ENCODE peak calls at places on chromosome 4, in ten cellular contexts. One of them, this sample, is unnamed.

GRCh38 chr4:154490261-154490588 is 1.4 kb downstream of the DCHS2 start:
- DNase-seq in right cardiac atrium: no peak
- DNase-seq in hippocampal formation: no peak
- DNase-seq in ACHN: no peak
- DNase-seq in activated CD8-positive, alpha-beta memory T cell treated with anti-CD3 and anti-CD28 coated beads, Interleukin-2, amount 10 ng/mL, durations not matched to agents 7 days and 5 days: no peak
- DNase-seq in upper lobe of right lung: no peak
- DNase-seq in fibroblast of lung: no peak
- DNase-seq in T-cell: no peak
- DNase-seq in Kasumi-1: no peak
- DNase-seq in foreskin melanocyte: no peak
- DNase-seq in this sample: no peak

GRCh38 chr4:89719536-89719935 is 117.4 kb downstream of the SNCA start:
- DNase-seq in right cardiac atrium: no peak
- DNase-seq in activated CD8-positive, alpha-beta memory T cell treated with anti-CD3 and anti-CD28 coated beads, Interleukin-2, amount 10 ng/mL, durations not matched to agents 7 days and 5 days: no peak
- DNase-seq in ACHN: no peak
- DNase-seq in T-cell: no peak
- DNase-seq in fibroblast of lung: no peak
- DNase-seq in foreskin melanocyte: no peak
- DNase-seq in hippocampal formation: no peak
- DNase-seq in upper lobe of right lung: no peak
- DNase-seq in Kasumi-1: no peak
- DNase-seq in this sample: no peak

GRCh38 chr4:2259036-2259540 is 2.8 kb downstream of the MXD4 start:
- DNase-seq in ACHN: no peak
- DNase-seq in fibroblast of lung: no peak
- DNase-seq in activated CD8-positive, alpha-beta memory T cell treated with anti-CD3 and anti-CD28 coated beads, Interleukin-2, amount 10 ng/mL, durations not matched to agents 7 days and 5 days: no peak
- DNase-seq in T-cell: no peak
- DNase-seq in Kasumi-1: no peak
- DNase-seq in upper lobe of right lung: peak
- DNase-seq in hippocampal formation: no peak
- DNase-seq in foreskin melanocyte: no peak
- DNase-seq in right cardiac atrium: peak
- DNase-seq in this sample: no peak

GRCh38 chr4:85358831-85359230 is 116.1 kb upstream of the ARHGAP24 start:
- DNase-seq in activated CD8-positive, alpha-beta memory T cell treated with anti-CD3 and anti-CD28 coated beads, Interleukin-2, amount 10 ng/mL, durations not matched to agents 7 days and 5 days: no peak
- DNase-seq in right cardiac atrium: no peak
- DNase-seq in ACHN: no peak
- DNase-seq in foreskin melanocyte: no peak
- DNase-seq in fibroblast of lung: no peak
- DNase-seq in upper lobe of right lung: no peak
- DNase-seq in T-cell: no peak
- DNase-seq in hippocampal formation: no peak
- DNase-seq in Kasumi-1: no peak
- DNase-seq in this sample: no peak

GRCh38 chr4:185235480-185236154 is 26.2 kb downstream of the SNX25 start:
- DNase-seq in T-cell: no peak
- DNase-seq in activated CD8-positive, alpha-beta memory T cell treated with anti-CD3 and anti-CD28 coated beads, Interleukin-2, amount 10 ng/mL, durations not matched to agents 7 days and 5 days: no peak
- DNase-seq in upper lobe of right lung: no peak
- DNase-seq in ACHN: no peak
- DNase-seq in Kasumi-1: no peak
- DNase-seq in hippocampal formation: no peak
- DNase-seq in right cardiac atrium: no peak
- DNase-seq in foreskin melanocyte: no peak
- DNase-seq in fibroblast of lung: peak
- DNase-seq in this sample: no peak

GRCh38 chr4:77021614-77022089 is 54.1 kb downstream of the CCNI start:
- DNase-seq in foreskin melanocyte: no peak
- DNase-seq in Kasumi-1: no peak
- DNase-seq in fibroblast of lung: peak
- DNase-seq in upper lobe of right lung: no peak
- DNase-seq in right cardiac atrium: peak
- DNase-seq in hippocampal formation: peak
- DNase-seq in T-cell: no peak
- DNase-seq in activated CD8-positive, alpha-beta memory T cell treated with anti-CD3 and anti-CD28 coated beads, Interleukin-2, amount 10 ng/mL, durations not matched to agents 7 days and 5 days: no peak
- DNase-seq in ACHN: no peak
- DNase-seq in this sample: no peak

GRCh38 chr4:154779362-154779947 is 1.6 kb upstream of the RBM46 start:
- DNase-seq in hippocampal formation: peak
- DNase-seq in Kasumi-1: peak
- DNase-seq in fibroblast of lung: peak
- DNase-seq in T-cell: no peak
- DNase-seq in ACHN: peak
- DNase-seq in upper lobe of right lung: no peak
- DNase-seq in foreskin melanocyte: peak
- DNase-seq in activated CD8-positive, alpha-beta memory T cell treated with anti-CD3 and anti-CD28 coated beads, Interleukin-2, amount 10 ng/mL, durations not matched to agents 7 days and 5 days: no peak
- DNase-seq in right cardiac atrium: no peak
- DNase-seq in this sample: no peak

GRCh38 chr4:178136736-178137345 is 694.6 kb upstream of the AGA start:
- DNase-seq in T-cell: no peak
- DNase-seq in right cardiac atrium: no peak
- DNase-seq in upper lobe of right lung: peak
- DNase-seq in Kasumi-1: no peak
- DNase-seq in ACHN: no peak
- DNase-seq in hippocampal formation: no peak
- DNase-seq in foreskin melanocyte: no peak
- DNase-seq in fibroblast of lung: no peak
- DNase-seq in activated CD8-positive, alpha-beta memory T cell treated with anti-CD3 and anti-CD28 coated beads, Interleukin-2, amount 10 ng/mL, durations not matched to agents 7 days and 5 days: no peak
- DNase-seq in this sample: no peak

GRCh38 chr4:188858696-188859095 is 719.5 kb downstream of the TRIML1 start:
- DNase-seq in upper lobe of right lung: no peak
- DNase-seq in foreskin melanocyte: no peak
- DNase-seq in activated CD8-positive, alpha-beta memory T cell treated with anti-CD3 and anti-CD28 coated beads, Interleukin-2, amount 10 ng/mL, durations not matched to agents 7 days and 5 days: no peak
- DNase-seq in T-cell: no peak
- DNase-seq in hippocampal formation: no peak
- DNase-seq in ACHN: no peak
- DNase-seq in right cardiac atrium: no peak
- DNase-seq in fibroblast of lung: no peak
- DNase-seq in Kasumi-1: no peak
- DNase-seq in this sample: no peak

GRCh38 chr4:22457348-22457747 is 58.5 kb downstream of the ADGRA3 start:
- DNase-seq in right cardiac atrium: no peak
- DNase-seq in activated CD8-positive, alpha-beta memory T cell treated with anti-CD3 and anti-CD28 coated beads, Interleukin-2, amount 10 ng/mL, durations not matched to agents 7 days and 5 days: no peak
- DNase-seq in T-cell: no peak
- DNase-seq in foreskin melanocyte: no peak
- DNase-seq in ACHN: no peak
- DNase-seq in upper lobe of right lung: no peak
- DNase-seq in Kasumi-1: no peak
- DNase-seq in fibroblast of lung: no peak
- DNase-seq in hippocampal formation: no peak
- DNase-seq in this sample: no peak

GRCh38 chr4:185740471-185740873 is 71.5 kb downstream of the SORBS2 start:
- DNase-seq in hippocampal formation: no peak
- DNase-seq in Kasumi-1: no peak
- DNase-seq in ACHN: no peak
- DNase-seq in activated CD8-positive, alpha-beta memory T cell treated with anti-CD3 and anti-CD28 coated beads, Interleukin-2, amount 10 ng/mL, durations not matched to agents 7 days and 5 days: no peak
- DNase-seq in foreskin melanocyte: no peak
- DNase-seq in fibroblast of lung: peak
- DNase-seq in T-cell: no peak
- DNase-seq in upper lobe of right lung: no peak
- DNase-seq in right cardiac atrium: no peak
- DNase-seq in this sample: no peak

GRCh38 chr4:9592010-9592409 is 147.8 kb downstream of the DEFB131A start:
- DNase-seq in T-cell: no peak
- DNase-seq in Kasumi-1: no peak
- DNase-seq in ACHN: no peak
- DNase-seq in right cardiac atrium: no peak
- DNase-seq in activated CD8-positive, alpha-beta memory T cell treated with anti-CD3 and anti-CD28 coated beads, Interleukin-2, amount 10 ng/mL, durations not matched to agents 7 days and 5 days: no peak
- DNase-seq in upper lobe of right lung: no peak
- DNase-seq in hippocampal formation: no peak
- DNase-seq in foreskin melanocyte: no peak
- DNase-seq in fibroblast of lung: no peak
- DNase-seq in this sample: no peak

GRCh38 chr4:93687304-93687703 is 141.2 kb upstream of the ATOH1 start:
- DNase-seq in foreskin melanocyte: no peak
- DNase-seq in ACHN: no peak
- DNase-seq in T-cell: no peak
- DNase-seq in upper lobe of right lung: no peak
- DNase-seq in fibroblast of lung: no peak
- DNase-seq in Kasumi-1: no peak
- DNase-seq in hippocampal formation: no peak
- DNase-seq in right cardiac atrium: no peak
- DNase-seq in activated CD8-positive, alpha-beta memory T cell treated with anti-CD3 and anti-CD28 coated beads, Interleukin-2, amount 10 ng/mL, durations not matched to agents 7 days and 5 days: no peak
- DNase-seq in this sample: no peak

GRCh38 chr4:98448923-98449322 is 187.7 kb downstream of the RAP1GDS1 start:
- DNase-seq in foreskin melanocyte: no peak
- DNase-seq in right cardiac atrium: no peak
- DNase-seq in ACHN: no peak
- DNase-seq in activated CD8-positive, alpha-beta memory T cell treated with anti-CD3 and anti-CD28 coated beads, Interleukin-2, amount 10 ng/mL, durations not matched to agents 7 days and 5 days: peak
- DNase-seq in Kasumi-1: peak
- DNase-seq in T-cell: peak
- DNase-seq in hippocampal formation: no peak
- DNase-seq in fibroblast of lung: no peak
- DNase-seq in upper lobe of right lung: no peak
- DNase-seq in this sample: no peak

GRCh38 chr4:80963051-80963450 is 67.5 kb upstream of the BMP3 start:
- DNase-seq in right cardiac atrium: no peak
- DNase-seq in upper lobe of right lung: no peak
- DNase-seq in T-cell: no peak
- DNase-seq in hippocampal formation: no peak
- DNase-seq in foreskin melanocyte: no peak
- DNase-seq in activated CD8-positive, alpha-beta memory T cell treated with anti-CD3 and anti-CD28 coated beads, Interleukin-2, amount 10 ng/mL, durations not matched to agents 7 days and 5 days: no peak
- DNase-seq in ACHN: peak
- DNase-seq in Kasumi-1: no peak
- DNase-seq in fibroblast of lung: peak
- DNase-seq in this sample: no peak

GRCh38 chr4:173793937-173794510 is 264.0 kb upstream of the HAND2 start:
- DNase-seq in T-cell: no peak
- DNase-seq in Kasumi-1: no peak
- DNase-seq in hippocampal formation: no peak
- DNase-seq in upper lobe of right lung: no peak
- DNase-seq in activated CD8-positive, alpha-beta memory T cell treated with anti-CD3 and anti-CD28 coated beads, Interleukin-2, amount 10 ng/mL, durations not matched to agents 7 days and 5 days: no peak
- DNase-seq in right cardiac atrium: no peak
- DNase-seq in fibroblast of lung: peak
- DNase-seq in ACHN: no peak
- DNase-seq in foreskin melanocyte: no peak
- DNase-seq in this sample: no peak

GRCh38 chr4:909821-910220 is 22.3 kb downstream of the GAK start:
- DNase-seq in ACHN: no peak
- DNase-seq in fibroblast of lung: no peak
- DNase-seq in activated CD8-positive, alpha-beta memory T cell treated with anti-CD3 and anti-CD28 coated beads, Interleukin-2, amount 10 ng/mL, durations not matched to agents 7 days and 5 days: no peak
- DNase-seq in T-cell: no peak
- DNase-seq in hippocampal formation: no peak
- DNase-seq in foreskin melanocyte: no peak
- DNase-seq in right cardiac atrium: peak
- DNase-seq in upper lobe of right lung: no peak
- DNase-seq in Kasumi-1: no peak
- DNase-seq in this sample: no peak

GRCh38 chr4:7073526-7074390 is 5.9 kb upstream of the GRPEL1 start:
- DNase-seq in Kasumi-1: peak
- DNase-seq in right cardiac atrium: no peak
- DNase-seq in T-cell: no peak
- DNase-seq in upper lobe of right lung: no peak
- DNase-seq in foreskin melanocyte: no peak
- DNase-seq in hippocampal formation: no peak
- DNase-seq in activated CD8-positive, alpha-beta memory T cell treated with anti-CD3 and anti-CD28 coated beads, Interleukin-2, amount 10 ng/mL, durations not matched to agents 7 days and 5 days: no peak
- DNase-seq in fibroblast of lung: peak
- DNase-seq in ACHN: peak
- DNase-seq in this sample: no peak

GRCh38 chr4:105598787-105599186 is 46.4 kb downstream of the ARHGEF38 start:
- DNase-seq in foreskin melanocyte: no peak
- DNase-seq in hippocampal formation: no peak
- DNase-seq in right cardiac atrium: no peak
- DNase-seq in upper lobe of right lung: no peak
- DNase-seq in fibroblast of lung: no peak
- DNase-seq in T-cell: no peak
- DNase-seq in Kasumi-1: no peak
- DNase-seq in activated CD8-positive, alpha-beta memory T cell treated with anti-CD3 and anti-CD28 coated beads, Interleukin-2, amount 10 ng/mL, durations not matched to agents 7 days and 5 days: no peak
- DNase-seq in ACHN: peak
- DNase-seq in this sample: no peak

GRCh38 chr4:158186815-158187214 is 14.0 kb upstream of the GASK1B start:
- DNase-seq in foreskin melanocyte: no peak
- DNase-seq in Kasumi-1: no peak
- DNase-seq in activated CD8-positive, alpha-beta memory T cell treated with anti-CD3 and anti-CD28 coated beads, Interleukin-2, amount 10 ng/mL, durations not matched to agents 7 days and 5 days: no peak
- DNase-seq in fibroblast of lung: no peak
- DNase-seq in T-cell: no peak
- DNase-seq in upper lobe of right lung: no peak
- DNase-seq in hippocampal formation: no peak
- DNase-seq in ACHN: no peak
- DNase-seq in right cardiac atrium: no peak
- DNase-seq in this sample: no peak

GRCh38 chr4:105022811-105023667 is 123.6 kb upstream of the TET2 start:
- DNase-seq in foreskin melanocyte: peak
- DNase-seq in hippocampal formation: no peak
- DNase-seq in T-cell: no peak
- DNase-seq in right cardiac atrium: no peak
- DNase-seq in fibroblast of lung: peak
- DNase-seq in activated CD8-positive, alpha-beta memory T cell treated with anti-CD3 and anti-CD28 coated beads, Interleukin-2, amount 10 ng/mL, durations not matched to agents 7 days and 5 days: no peak
- DNase-seq in ACHN: no peak
- DNase-seq in upper lobe of right lung: peak
- DNase-seq in Kasumi-1: peak
- DNase-seq in this sample: no peak

GRCh38 chr4:8291036-8291682 is 21.6 kb downstream of the HTRA3 start:
- DNase-seq in ACHN: no peak
- DNase-seq in Kasumi-1: no peak
- DNase-seq in hippocampal formation: no peak
- DNase-seq in right cardiac atrium: peak
- DNase-seq in T-cell: no peak
- DNase-seq in foreskin melanocyte: no peak
- DNase-seq in fibroblast of lung: no peak
- DNase-seq in activated CD8-positive, alpha-beta memory T cell treated with anti-CD3 and anti-CD28 coated beads, Interleukin-2, amount 10 ng/mL, durations not matched to agents 7 days and 5 days: no peak
- DNase-seq in upper lobe of right lung: peak
- DNase-seq in this sample: no peak

GRCh38 chr4:27278615-27279014 is 418.0 kb downstream of the STIM2 start:
- DNase-seq in activated CD8-positive, alpha-beta memory T cell treated with anti-CD3 and anti-CD28 coated beads, Interleukin-2, amount 10 ng/mL, durations not matched to agents 7 days and 5 days: no peak
- DNase-seq in T-cell: no peak
- DNase-seq in ACHN: peak
- DNase-seq in fibroblast of lung: peak
- DNase-seq in foreskin melanocyte: peak
- DNase-seq in hippocampal formation: no peak
- DNase-seq in right cardiac atrium: no peak
- DNase-seq in upper lobe of right lung: no peak
- DNase-seq in Kasumi-1: peak
- DNase-seq in this sample: no peak

GRCh38 chr4:23822181-23822580 is 67.7 kb downstream of the PPARGC1A start:
- DNase-seq in foreskin melanocyte: no peak
- DNase-seq in activated CD8-positive, alpha-beta memory T cell treated with anti-CD3 and anti-CD28 coated beads, Interleukin-2, amount 10 ng/mL, durations not matched to agents 7 days and 5 days: no peak
- DNase-seq in right cardiac atrium: no peak
- DNase-seq in T-cell: no peak
- DNase-seq in hippocampal formation: no peak
- DNase-seq in fibroblast of lung: no peak
- DNase-seq in Kasumi-1: no peak
- DNase-seq in upper lobe of right lung: no peak
- DNase-seq in ACHN: peak
- DNase-seq in this sample: no peak

GRCh38 chr4:612749-613125 is 12.6 kb upstream of the PDE6B start:
- DNase-seq in fibroblast of lung: no peak
- DNase-seq in activated CD8-positive, alpha-beta memory T cell treated with anti-CD3 and anti-CD28 coated beads, Interleukin-2, amount 10 ng/mL, durations not matched to agents 7 days and 5 days: no peak
- DNase-seq in upper lobe of right lung: no peak
- DNase-seq in T-cell: no peak
- DNase-seq in foreskin melanocyte: no peak
- DNase-seq in right cardiac atrium: no peak
- DNase-seq in ACHN: no peak
- DNase-seq in hippocampal formation: no peak
- DNase-seq in Kasumi-1: no peak
- DNase-seq in this sample: no peak

GRCh38 chr4:76984127-76984526 is 34.6 kb downstream of the SEPTIN11 start:
- DNase-seq in foreskin melanocyte: no peak
- DNase-seq in hippocampal formation: no peak
- DNase-seq in activated CD8-positive, alpha-beta memory T cell treated with anti-CD3 and anti-CD28 coated beads, Interleukin-2, amount 10 ng/mL, durations not matched to agents 7 days and 5 days: no peak
- DNase-seq in ACHN: peak
- DNase-seq in Kasumi-1: peak
- DNase-seq in T-cell: no peak
- DNase-seq in upper lobe of right lung: no peak
- DNase-seq in fibroblast of lung: peak
- DNase-seq in right cardiac atrium: no peak
- DNase-seq in this sample: no peak

GRCh38 chr4:173752610-173753009 is 222.6 kb upstream of the HAND2 start:
- DNase-seq in foreskin melanocyte: peak
- DNase-seq in hippocampal formation: no peak
- DNase-seq in Kasumi-1: peak
- DNase-seq in upper lobe of right lung: no peak
- DNase-seq in ACHN: peak
- DNase-seq in activated CD8-positive, alpha-beta memory T cell treated with anti-CD3 and anti-CD28 coated beads, Interleukin-2, amount 10 ng/mL, durations not matched to agents 7 days and 5 days: peak
- DNase-seq in right cardiac atrium: no peak
- DNase-seq in T-cell: no peak
- DNase-seq in fibroblast of lung: no peak
- DNase-seq in this sample: no peak

GRCh38 chr4:147109800-147110199 is 164.1 kb upstream of the TTC29 start:
- DNase-seq in right cardiac atrium: no peak
- DNase-seq in fibroblast of lung: no peak
- DNase-seq in hippocampal formation: no peak
- DNase-seq in upper lobe of right lung: no peak
- DNase-seq in Kasumi-1: no peak
- DNase-seq in activated CD8-positive, alpha-beta memory T cell treated with anti-CD3 and anti-CD28 coated beads, Interleukin-2, amount 10 ng/mL, durations not matched to agents 7 days and 5 days: no peak
- DNase-seq in foreskin melanocyte: no peak
- DNase-seq in T-cell: no peak
- DNase-seq in ACHN: no peak
- DNase-seq in this sample: no peak